ENCODE peak calls at places on chromosomes 4 and X, in five cellular contexts. Q, G, V, E and H are unnamed samples.

GRCh38 chrX:10015711-10016515 is 48.8 kb downstream of the CLDN34 start:
- DNase-seq in V (no peak), G (no peak), E (no peak), Q (no peak), H (peak)

GRCh38 chr4:158739600-158739999 is 16.4 kb upstream of the PPID start:
- DNase-seq in G (no peak), Q (no peak), E (no peak), V (no peak), H (no peak)

GRCh38 chr4:5036239-5036638 is 15.0 kb upstream of the STK32B start:
- DNase-seq in E (no peak), V (no peak), Q (no peak), G (peak), H (no peak)

GRCh38 chr4:186644737-186645261 is 78.9 kb downstream of the FAT1 start:
- DNase-seq in V (no peak), Q (no peak), E (no peak), G (no peak), H (no peak)

GRCh38 chrX:10859353-10859752 is 239.0 kb upstream of the MID1 start:
- DNase-seq in Q (no peak), V (no peak), G (no peak), E (no peak), H (no peak)

GRCh38 chr4:107688421-107688820 is 31.6 kb downstream of the PAPSS1 start:
- DNase-seq in G (no peak), V (no peak), E (no peak), Q (no peak), H (no peak)

GRCh38 chr4:65336465-65336864 is 333.8 kb downstream of the EPHA5 start:
- DNase-seq in V (no peak), G (no peak), Q (no peak), E (no peak), H (no peak)

GRCh38 chr4:105171912-105172311 is 25.2 kb downstream of the TET2 start:
- DNase-seq in G (no peak), E (no peak), Q (no peak), V (no peak), H (no peak)

GRCh38 chr4:83267121-83267834 is 17.3 kb downstream of the COQ2 start:
- DNase-seq in Q (no peak), V (no peak), G (no peak), E (no peak), H (no peak)

GRCh38 chr4:111602848-111603247 is 542.4 kb upstream of the FAM241A start:
- DNase-seq in G (peak), V (no peak), E (no peak), Q (no peak), H (no peak)

GRCh38 chrX:134936542-134936941 is 54.2 kb upstream of the SMIM10 start:
- DNase-seq in Q (no peak), V (no peak), G (no peak), E (no peak), H (no peak)

GRCh38 chr4:53076335-53076958 is 214.3 kb downstream of the RASL11B start:
- DNase-seq in E (no peak), G (no peak), V (no peak), Q (no peak), H (no peak)

GRCh38 chr4:153207561-153207960 is 3.3 kb downstream of the TRIM2 start:
- DNase-seq in Q (no peak), E (no peak), G (no peak), V (no peak), H (peak)

GRCh38 chr4:128449251-128449650 is 161.6 kb upstream of the PGRMC2 start:
- DNase-seq in E (no peak), V (no peak), Q (no peak), G (no peak), H (no peak)

GRCh38 chrX:24025741-24026402 is 1.1 kb downstream of the KLHL15 start:
- DNase-seq in G (peak), Q (no peak), E (no peak), V (no peak), H (peak)

GRCh38 chr4:153375303-153375702 is 30.8 kb downstream of the MND1 start:
- DNase-seq in V (no peak), Q (no peak), G (no peak), E (no peak), H (no peak)